ENCODE peak calls at places on chromosomes 16 and 17, in nine cellular contexts. Y is naive thymus-derived CD4-positive, alpha-beta T cell; D is smooth muscle cell of the brain vasculature; T is heart right ventricle; G is T follicular helper cell; S is T-helper 17 cell; M is IMR-90; W is stimulated activated CD8-positive, alpha-beta memory T cell treated with anti-CD3 and anti-CD28 coated beads, Interleukin-2, amount 100 ng/mL, for 48 hours; K is frontal cortex. B is an unnamed sample.

GRCh38 chr17:7685533-7686220 is 1.6 kb downstream of the TP53 start:
- DNase-seq in S (peak), T (peak), W (peak), D (no peak), Y (peak), M (peak), K (peak), G (peak), B (peak)

GRCh38 chr17:73297934-73298861 is 13.6 kb downstream of the CDC42EP4 start:
- DNase-seq in S (no peak), D (no peak), M (no peak), G (no peak), T (no peak), W (no peak), Y (no peak), K (no peak), B (no peak)

GRCh38 chr17:72646176-72646575 is 446.3 kb downstream of the SLC39A11 start:
- DNase-seq in M (peak), K (no peak), T (no peak), Y (no peak), S (no peak), D (no peak), W (no peak), G (no peak), B (no peak)

GRCh38 chr17:35433075-35433894 is 985 bp upstream of the SLFN12 start:
- DNase-seq in K (no peak), M (peak), W (peak), G (peak), T (peak), Y (no peak), D (peak), S (no peak), B (peak)

GRCh38 chr17:550776-551175 is 163.9 kb downstream of the VPS53 start:
- DNase-seq in D (no peak), T (no peak), S (no peak), Y (no peak), G (no peak), W (no peak), M (peak), K (no peak), B (no peak)

GRCh38 chr16:67530013-67530939 is 1.6 kb downstream of the RIPOR1 start:
- DNase-seq in K (peak), Y (no peak), G (no peak), D (no peak), W (no peak), T (peak), S (peak), M (peak), B (peak)

GRCh38 chr17:4557626-4558310 is 2.6 kb upstream of the MYBBP1A start:
- DNase-seq in M (no peak), K (no peak), T (no peak), S (no peak), Y (no peak), W (no peak), G (no peak), D (no peak), B (no peak)

GRCh38 chr17:1764274-1764673 is 2.4 kb downstream of the SERPINF1 start:
- DNase-seq in W (peak), S (no peak), M (peak), Y (peak), T (peak), K (no peak), D (no peak), G (no peak), B (no peak)

GRCh38 chr16:49687603-49688002 is 168.3 kb downstream of the ZNF423 start:
- DNase-seq in M (no peak), G (no peak), K (no peak), W (no peak), S (no peak), Y (no peak), T (no peak), D (no peak), B (no peak)

GRCh38 chr16:28575446-28576109 is 21.3 kb downstream of the SULT1A2 start:
- DNase-seq in W (no peak), G (no peak), K (no peak), Y (no peak), T (no peak), M (no peak), S (no peak), D (no peak), B (no peak)

GRCh38 chr16:11621920-11622651 is 35.4 kb upstream of the LITAF start:
- DNase-seq in W (no peak), D (no peak), K (no peak), T (no peak), G (peak), S (no peak), Y (peak), M (no peak), B (no peak)